ENCODE peak calls at places on chromosome 6, in four cellular contexts. One of them, this sample, is unnamed.
A peak's percentile ranks its signal among the peaks of the same experiment; 100 is the strongest.

GRCh38 chr6:83071023-83071422 is 3.6 kb downstream of the DOP1A start:
- DNase-seq in activated CD4-positive, alpha-beta memory T cell treated with anti-CD3 and anti-CD28 coated beads, Interleukin-2, amount 10 ng/mL, durations not matched to agents 7 days and 5 days: no peak
- DNase-seq in cardiac fibroblast: peak; percentile 58
- DNase-seq in A673: peak; percentile 46
- DNase-seq in this sample: no peak

GRCh38 chr6:99344289-99344688 is 5.2 kb downstream of the FAXC start:
- DNase-seq in activated CD4-positive, alpha-beta memory T cell treated with anti-CD3 and anti-CD28 coated beads, Interleukin-2, amount 10 ng/mL, durations not matched to agents 7 days and 5 days: no peak
- DNase-seq in cardiac fibroblast: peak; percentile 33
- DNase-seq in A673: peak; percentile 33
- DNase-seq in this sample: peak; percentile 72

GRCh38 chr6:36130672-36131516 is 581 bp downstream of the MAPK13 start:
- DNase-seq in activated CD4-positive, alpha-beta memory T cell treated with anti-CD3 and anti-CD28 coated beads, Interleukin-2, amount 10 ng/mL, durations not matched to agents 7 days and 5 days: peak; percentile 65
- DNase-seq in cardiac fibroblast: peak; percentile 36
- DNase-seq in A673: no peak
- DNase-seq in this sample: peak; percentile 19

GRCh38 chr6:149933461-149933860 is 8.4 kb upstream of the ULBP2 start:
- DNase-seq in activated CD4-positive, alpha-beta memory T cell treated with anti-CD3 and anti-CD28 coated beads, Interleukin-2, amount 10 ng/mL, durations not matched to agents 7 days and 5 days: no peak
- DNase-seq in cardiac fibroblast: no peak
- DNase-seq in A673: no peak
- DNase-seq in this sample: no peak

GRCh38 chr6:16344756-16345155 is 106.4 kb downstream of the GMPR start:
- DNase-seq in activated CD4-positive, alpha-beta memory T cell treated with anti-CD3 and anti-CD28 coated beads, Interleukin-2, amount 10 ng/mL, durations not matched to agents 7 days and 5 days: no peak
- DNase-seq in cardiac fibroblast: peak; percentile 62
- DNase-seq in A673: no peak
- DNase-seq in this sample: peak; percentile 93

GRCh38 chr6:138467901-138468300 is 31.4 kb downstream of the NHSL1 start:
- DNase-seq in activated CD4-positive, alpha-beta memory T cell treated with anti-CD3 and anti-CD28 coated beads, Interleukin-2, amount 10 ng/mL, durations not matched to agents 7 days and 5 days: no peak
- DNase-seq in cardiac fibroblast: no peak
- DNase-seq in A673: no peak
- DNase-seq in this sample: no peak

GRCh38 chr6:150579611-150580010 is 20.1 kb upstream of the PLEKHG1 start:
- DNase-seq in activated CD4-positive, alpha-beta memory T cell treated with anti-CD3 and anti-CD28 coated beads, Interleukin-2, amount 10 ng/mL, durations not matched to agents 7 days and 5 days: no peak
- DNase-seq in cardiac fibroblast: no peak
- DNase-seq in A673: no peak
- DNase-seq in this sample: no peak

GRCh38 chr6:11552390-11552789 is 14.8 kb downstream of the TMEM170B start:
- DNase-seq in activated CD4-positive, alpha-beta memory T cell treated with anti-CD3 and anti-CD28 coated beads, Interleukin-2, amount 10 ng/mL, durations not matched to agents 7 days and 5 days: no peak
- DNase-seq in cardiac fibroblast: no peak
- DNase-seq in A673: peak; percentile 81
- DNase-seq in this sample: no peak

This sample was measured in choroid plexus epithelial cell.